ENCODE peak calls at places on chromosomes 6 and 20, in nine cellular contexts. L is NCI-H1417 treated with DMSO at 0.1 percent for 48 hours; V is cardiac fibroblast; T is activated CD4-positive, alpha-beta T cell treated with anti-CD3 and anti-CD28 coated beads, Interleukin-2, amount 50 U/mL, for 48 hours; O is amygdala; X is stimulated activated CD4-positive, alpha-beta T cell treated with anti-CD3 and anti-CD28 coated beads, TNF-alpha, amount 100 ng/mL, for 48 hours; R is NCI-H69; Z is GM23338; I is sciatic nerve. P is an unnamed sample.

GRCh38 chr20:48165401-48165685 is 380.1 kb upstream of the SULF2 start:
- DNase-seq in L (no peak), V (no peak), T (no peak), O (no peak), X (no peak), R (no peak), Z (no peak), I (no peak), P (no peak)

GRCh38 chr6:148317739-148318138 is 24.9 kb upstream of the SASH1 start:
- DNase-seq in L (no peak), V (no peak), T (no peak), O (no peak), X (no peak), R (no peak), Z (no peak), I (no peak), P (no peak)

GRCh38 chr20:50188879-50189680 is 1.6 kb upstream of the CEBPB start:
- DNase-seq in L (no peak), V (no peak), T (no peak), O (no peak), X (no peak), R (no peak), Z (no peak), I (no peak), P (no peak)

GRCh38 chr20:63540417-63541186 is 3.4 kb upstream of the PTK6 start:
- DNase-seq in L (no peak), V (no peak), T (no peak), O (peak; percentile 47), X (no peak), R (no peak), Z (no peak), I (no peak), P (no peak)

GRCh38 chr6:119449253-119450156 is 99.9 kb upstream of the MAN1A1 start:
- DNase-seq in L (no peak), V (no peak), T (no peak), O (no peak), X (no peak), R (peak; percentile 15), Z (no peak), I (no peak), P (no peak)

GRCh38 chr6:159109391-159109790 is 59.8 kb upstream of the FNDC1 start:
- DNase-seq in L (no peak), V (no peak), T (no peak), O (no peak), X (no peak), R (no peak), Z (no peak), I (no peak), P (no peak)

GRCh38 chr6:87483929-87484328 is 11.2 kb downstream of the SLC35A1 start:
- DNase-seq in L (no peak), V (peak; percentile 38), T (no peak), O (no peak), X (no peak), R (no peak), Z (peak; percentile 87), I (no peak), P (peak; percentile 16)

GRCh38 chr6:52191824-52192223 is 5.6 kb downstream of the IL17A start:
- DNase-seq in L (no peak), V (no peak), T (no peak), O (no peak), X (no peak), R (no peak), Z (no peak), I (no peak), P (no peak)

GRCh38 chr20:50575869-50576720 is 65.9 kb downstream of the PTPN1 start:
- DNase-seq in L (no peak), V (peak; percentile 65), T (peak; percentile 70), O (peak; percentile 34), X (peak; percentile 45), R (peak; percentile 12), Z (peak; percentile 80), I (peak; percentile 81), P (no peak)

GRCh38 chr6:73121421-73121993 is 103.8 kb downstream of the KHDC1L start:
- DNase-seq in L (no peak), V (peak; percentile 56), T (no peak), O (no peak), X (no peak), R (no peak), Z (peak; percentile 33), I (no peak), P (no peak)

GRCh38 chr6:49326337-49326736 is 136.7 kb downstream of the MMUT start:
- DNase-seq in L (no peak), V (peak; percentile 91), T (no peak), O (no peak), X (no peak), R (no peak), Z (no peak), I (no peak), P (no peak)

GRCh38 chr20:49161428-49162152 is 26.5 kb downstream of the STAU1 start:
- DNase-seq in L (no peak), V (no peak), T (no peak), O (no peak), X (no peak), R (no peak), Z (no peak), I (no peak), P (no peak)

GRCh38 chr6:162907876-162908481 is 180.2 kb downstream of the PACRG start:
- DNase-seq in L (no peak), V (peak; percentile 85), T (no peak), O (no peak), X (no peak), R (peak; percentile 8), Z (peak; percentile 66), I (no peak), P (peak; percentile 42)

GRCh38 chr20:16438100-16438499 is 135.1 kb downstream of the KIF16B start:
- DNase-seq in L (no peak), V (no peak), T (no peak), O (no peak), X (no peak), R (no peak), Z (no peak), I (no peak), P (peak; percentile 24)

P was measured in MM.1S.